ENCODE peak calls at places on chromosomes 2 and 18, in nine cellular contexts. One of them, this sample, is unnamed.

GRCh38 chr2:8822218-8822617 is 15.2 kb downstream of the KIDINS220 start:
- DNase-seq in caudate nucleus: no peak
- DNase-seq in right lobe of liver: no peak
- DNase-seq in thoracic aorta: no peak
- DNase-seq in NCI-H187: no peak
- DNase-seq in GM13976: no peak
- DNase-seq in NT2/D1: no peak
- DNase-seq in PC-3: no peak
- DNase-seq in CD8-positive, alpha-beta memory T cell: no peak
- DNase-seq in this sample: no peak

GRCh38 chr2:65292461-65293127 is 65.0 kb downstream of the ACTR2 start:
- DNase-seq in NCI-H187: no peak
- DNase-seq in caudate nucleus: no peak
- DNase-seq in PC-3: no peak
- DNase-seq in CD8-positive, alpha-beta memory T cell: no peak
- DNase-seq in right lobe of liver: no peak
- DNase-seq in NT2/D1: no peak
- DNase-seq in thoracic aorta: no peak
- DNase-seq in GM13976: no peak
- DNase-seq in this sample: no peak

GRCh38 chr2:163736433-163737168 is 793 bp upstream of the FIGN start:
- DNase-seq in CD8-positive, alpha-beta memory T cell: no peak
- DNase-seq in PC-3: peak; percentile 47
- DNase-seq in caudate nucleus: no peak
- DNase-seq in right lobe of liver: peak; percentile 46
- DNase-seq in NCI-H187: peak; percentile 4
- DNase-seq in GM13976: peak; percentile 13
- DNase-seq in NT2/D1: peak; percentile 68
- DNase-seq in thoracic aorta: no peak
- DNase-seq in this sample: peak; percentile 48

GRCh38 chr2:45382744-45383143 is 228.3 kb downstream of the SRBD1 start:
- DNase-seq in CD8-positive, alpha-beta memory T cell: no peak
- DNase-seq in caudate nucleus: no peak
- DNase-seq in PC-3: peak; percentile 88
- DNase-seq in right lobe of liver: no peak
- DNase-seq in GM13976: no peak
- DNase-seq in thoracic aorta: no peak
- DNase-seq in NT2/D1: no peak
- DNase-seq in NCI-H187: no peak
- DNase-seq in this sample: no peak

GRCh38 chr2:46849080-46849715 is 66.4 kb downstream of the MCFD2 start:
- DNase-seq in CD8-positive, alpha-beta memory T cell: no peak
- DNase-seq in caudate nucleus: no peak
- DNase-seq in GM13976: no peak
- DNase-seq in right lobe of liver: peak; percentile 7
- DNase-seq in PC-3: peak; percentile 64
- DNase-seq in NCI-H187: no peak
- DNase-seq in NT2/D1: no peak
- DNase-seq in thoracic aorta: no peak
- DNase-seq in this sample: no peak

GRCh38 chr2:155080394-155080793 is 381.9 kb downstream of the KCNJ3 start:
- DNase-seq in right lobe of liver: no peak
- DNase-seq in CD8-positive, alpha-beta memory T cell: no peak
- DNase-seq in GM13976: no peak
- DNase-seq in thoracic aorta: no peak
- DNase-seq in NCI-H187: no peak
- DNase-seq in caudate nucleus: no peak
- DNase-seq in PC-3: no peak
- DNase-seq in NT2/D1: no peak
- DNase-seq in this sample: no peak

GRCh38 chr2:168136392-168136977 is 110.9 kb downstream of the STK39 start:
- DNase-seq in PC-3: peak; percentile 80
- DNase-seq in NCI-H187: no peak
- DNase-seq in GM13976: peak; percentile 8
- DNase-seq in NT2/D1: no peak
- DNase-seq in thoracic aorta: no peak
- DNase-seq in caudate nucleus: no peak
- DNase-seq in right lobe of liver: no peak
- DNase-seq in CD8-positive, alpha-beta memory T cell: no peak
- DNase-seq in this sample: peak; percentile 45

GRCh38 chr2:120383191-120383590 is 37.3 kb downstream of the INHBB start:
- DNase-seq in CD8-positive, alpha-beta memory T cell: no peak
- DNase-seq in thoracic aorta: no peak
- DNase-seq in GM13976: no peak
- DNase-seq in NT2/D1: no peak
- DNase-seq in caudate nucleus: no peak
- DNase-seq in PC-3: no peak
- DNase-seq in NCI-H187: no peak
- DNase-seq in right lobe of liver: peak; percentile 7
- DNase-seq in this sample: no peak

GRCh38 chr2:160920791-160921303 is 239.4 kb upstream of the TANK start:
- DNase-seq in PC-3: no peak
- DNase-seq in NT2/D1: no peak
- DNase-seq in caudate nucleus: no peak
- DNase-seq in right lobe of liver: no peak
- DNase-seq in thoracic aorta: no peak
- DNase-seq in NCI-H187: no peak
- DNase-seq in CD8-positive, alpha-beta memory T cell: no peak
- DNase-seq in GM13976: no peak
- DNase-seq in this sample: no peak

GRCh38 chr18:58861853-58862252 is 2.8 kb upstream of the ZNF532 start:
- DNase-seq in PC-3: peak; percentile 19
- DNase-seq in CD8-positive, alpha-beta memory T cell: no peak
- DNase-seq in caudate nucleus: no peak
- DNase-seq in NCI-H187: no peak
- DNase-seq in NT2/D1: no peak
- DNase-seq in thoracic aorta: no peak
- DNase-seq in right lobe of liver: no peak
- DNase-seq in GM13976: no peak
- DNase-seq in this sample: no peak

GRCh38 chr2:28406276-28407096 is 13.8 kb downstream of the FOSL2 start:
- DNase-seq in GM13976: no peak
- DNase-seq in PC-3: no peak
- DNase-seq in NT2/D1: no peak
- DNase-seq in caudate nucleus: no peak
- DNase-seq in thoracic aorta: no peak
- DNase-seq in CD8-positive, alpha-beta memory T cell: peak; percentile 75
- DNase-seq in NCI-H187: no peak
- DNase-seq in right lobe of liver: peak; percentile 65
- DNase-seq in this sample: no peak

GRCh38 chr2:46241344-46241743 is 55.9 kb upstream of the EPAS1 start:
- DNase-seq in caudate nucleus: no peak
- DNase-seq in right lobe of liver: no peak
- DNase-seq in thoracic aorta: no peak
- DNase-seq in GM13976: no peak
- DNase-seq in PC-3: peak; percentile 38
- DNase-seq in NT2/D1: no peak
- DNase-seq in NCI-H187: no peak
- DNase-seq in CD8-positive, alpha-beta memory T cell: no peak
- DNase-seq in this sample: peak; percentile 16

This sample was measured in RWPE1.